ENCODE peak calls at places on chromosomes 1 and 21, in nine cellular contexts. Y is OCI-LY7; S is GDM1; P is brain microvascular endothelial cell; Z is CD8-positive, alpha-beta memory T cell; J is heart right ventricle; K is breast epithelium; F is heart left ventricle; W is neural crest cell. I is an unnamed sample.

GRCh38 chr1:169044296-169044695 is 62.2 kb upstream of the ATP1B1 start:
- DNase-seq in Y (peak), S (peak), P (no peak), Z (peak), J (no peak), K (no peak), F (no peak), W (no peak), I (no peak)

GRCh38 chr1:235996048-235996785 is 68.7 kb downstream of the NID1 start:
- DNase-seq in Y (no peak), S (no peak), P (no peak), Z (no peak), J (no peak), K (no peak), F (no peak), W (no peak), I (no peak)

GRCh38 chr1:111285879-111286278 is 4.8 kb upstream of the CHIA start:
- DNase-seq in Y (no peak), S (no peak), P (no peak), Z (no peak), J (no peak), K (no peak), F (no peak), W (no peak), I (no peak)

GRCh38 chr21:34065015-34065414 is 8.4 kb upstream of the MRPS6 start:
- DNase-seq in Y (no peak), S (no peak), P (no peak), Z (no peak), J (no peak), K (no peak), F (no peak), W (no peak), I (no peak)

GRCh38 chr1:8728464-8728863 is 89.0 kb downstream of the RERE start:
- DNase-seq in Y (no peak), S (no peak), P (no peak), Z (no peak), J (no peak), K (no peak), F (no peak), W (no peak), I (no peak)

GRCh38 chr1:68301538-68301937 is 69.2 kb upstream of the WLS start:
- DNase-seq in Y (no peak), S (no peak), P (no peak), Z (no peak), J (no peak), K (no peak), F (no peak), W (no peak), I (no peak)

GRCh38 chr21:44067011-44067839 is 40.0 kb upstream of the PWP2 start:
- DNase-seq in Y (no peak), S (no peak), P (no peak), Z (no peak), J (no peak), K (no peak), F (no peak), W (no peak), I (no peak)

GRCh38 chr1:209095627-209096595 is 487.6 kb upstream of the CAMK1G start:
- DNase-seq in Y (no peak), S (no peak), P (peak), Z (no peak), J (no peak), K (no peak), F (no peak), W (no peak), I (no peak)

GRCh38 chr1:37817481-37817880 is 9.5 kb upstream of the YRDC start:
- DNase-seq in Y (no peak), S (no peak), P (no peak), Z (no peak), J (peak), K (peak), F (no peak), W (no peak), I (no peak)

I was measured in HEK293T.